ENCODE peak calls at places on chromosome 5, in ten cellular contexts. K, E, B, O, Z, H, F, Y, M and G are unnamed samples. For H3K9me3 and H3K4me1, the result is how much of the 10 kb centered on the place peaks cover.

GRCh38 chr5:133360693-133361479 is 251.5 kb downstream of the FSTL4 start:
- DNase-seq in K (no peak), E (no peak), B (no peak), O (no peak), Z (no peak), H (no peak), F (no peak), Y (no peak), M (no peak), G (no peak)

GRCh38 chr5:174344335-174344734 is 298.8 kb downstream of the NSG2 start:
- DNase-seq in K (no peak), E (no peak), B (no peak), O (no peak), Z (no peak), H (no peak), F (no peak), Y (no peak), M (no peak), G (no peak)

GRCh38 chr5:178995341-178995690 is 196 bp upstream of the GRM6 start:
- DNase-seq in K (no peak), E (no peak), B (no peak), O (no peak), Z (no peak), H (no peak), F (no peak), Y (no peak), M (no peak), G (no peak)

GRCh38 chr5:16588434-16589214 is 28.2 kb downstream of the RETREG1 start:
- DNase-seq in K (no peak), E (no peak), B (no peak), O (no peak), Z (no peak), H (no peak), F (no peak), Y (no peak), M (no peak), G (no peak)

GRCh38 chr5:14879985-14880589 is 8.5 kb upstream of the ANKH start:
- DNase-seq in K (no peak), E (peak), B (no peak), O (no peak), Z (no peak), H (no peak), F (no peak), Y (no peak), M (no peak), G (peak)

GRCh38 chr5:76724871-76725270 is 8.9 kb downstream of the F2R start:
- DNase-seq in K (no peak), E (peak), B (no peak), O (no peak), Z (no peak), H (no peak), F (no peak), Y (no peak), M (no peak), G (no peak)

GRCh38 chr5:154844800-154845199 is 5.6 kb downstream of the FAXDC2 start:
- DNase-seq in K (no peak), E (no peak), B (no peak), O (no peak), Z (no peak), H (no peak), F (no peak), Y (no peak), M (no peak), G (no peak)

GRCh38 chr5:80569086-80569960 is 757 bp downstream of the ANKRD34B start:
- DNase-seq in K (peak), E (no peak), B (no peak), O (no peak), Z (no peak), H (no peak), F (no peak), Y (no peak), M (no peak), G (peak)

GRCh38 chr5:180808461-180809000 is 5.9 kb upstream of the MGAT1 start:
- DNase-seq in K (no peak), E (peak), B (no peak), O (no peak), Z (no peak), H (peak), F (peak), Y (no peak), M (no peak), G (no peak)

GRCh38 chr5:137563646-137564474 is 64.7 kb upstream of the SPOCK1 start:
- DNase-seq in K (no peak), E (peak), B (no peak), O (no peak), Z (no peak), H (no peak), F (no peak), Y (no peak), M (no peak), G (no peak)

GRCh38 chr5:175557778-175558177 is 79.4 kb downstream of the SFXN1 start:
- DNase-seq in K (no peak), E (no peak), B (peak), O (no peak), Z (no peak), H (no peak), F (no peak), Y (no peak), M (no peak), G (no peak)

GRCh38 chr5:157476699-157477408 is 16.8 kb downstream of the NIPAL4 start:
- DNase-seq in K (no peak), E (peak), B (peak), O (peak), Z (no peak), H (no peak), F (no peak), Y (no peak), M (peak), G (peak)

GRCh38 chr5:172778223-172778814 is 7.3 kb upstream of the DUSP1 start:
- DNase-seq in K (no peak), E (peak), B (no peak), O (peak), Z (no peak), H (no peak), F (peak), Y (no peak), M (peak), G (peak)

GRCh38 chr5:2167671-2168070 is 284.9 kb upstream of the IRX4 start:
- DNase-seq in K (peak), E (no peak), B (no peak), O (no peak), Z (no peak), H (no peak), F (no peak), Y (no peak), M (no peak), G (no peak)

GRCh38 chr5:170132642-170133448 is 27.1 kb downstream of the FOXI1 start:
- DNase-seq in K (no peak), E (peak), B (no peak), O (no peak), Z (no peak), H (no peak), F (no peak), Y (no peak), M (peak), G (peak)

GRCh38 chr5:14842117-14842516 is 29.5 kb downstream of the ANKH start:
- DNase-seq in K (no peak), E (no peak), B (peak), O (no peak), Z (no peak), H (no peak), F (no peak), Y (no peak), M (no peak), G (no peak)

GRCh38 chr5:42994285-42995151 is 45.6 kb downstream of the ANXA2R start:
- DNase-seq in K (peak), E (peak), B (peak), O (peak), Z (peak), H (peak), F (peak), Y (peak), M (peak), G (peak)

GRCh38 chr5:172150514-172151425 is 37.3 kb downstream of the STK10 start:
- DNase-seq in K (peak), E (no peak), B (no peak), O (no peak), Z (peak), H (no peak), F (peak), Y (peak), M (no peak), G (no peak)

GRCh38 chr5:64147849-64148441 is 17.7 kb upstream of the RNF180 start:
- DNase-seq in K (peak), E (peak), B (peak), O (peak), Z (peak), H (peak), F (peak), Y (peak), M (peak), G (peak)

GRCh38 chr5:169147542-169147941 is 153.4 kb downstream of the SLIT3 start:
- DNase-seq in K (no peak), E (no peak), B (no peak), O (no peak), Z (no peak), H (no peak), F (no peak), Y (no peak), M (no peak), G (no peak)

GRCh38 chr5:163659568-163659902 is 154.1 kb downstream of the MAT2B start:
- DNase-seq in K (no peak), E (no peak), B (no peak), O (no peak), Z (no peak), H (no peak), F (no peak), Y (no peak), M (no peak), G (no peak)

GRCh38 chr5:157026789-157027424 is 32.0 kb downstream of the HAVCR1 start:
- DNase-seq in K (no peak), E (peak), B (peak), O (peak), Z (no peak), H (no peak), F (peak), Y (no peak), M (peak), G (no peak)

GRCh38 chr5:22295832-22296231 is 557.3 kb downstream of the CDH12 start:
- DNase-seq in K (no peak), E (no peak), B (no peak), O (no peak), Z (no peak), H (no peak), F (no peak), Y (no peak), M (no peak), G (no peak)

GRCh38 chr5:132102944-132103343 is 29.4 kb downstream of the CSF2 start:
- DNase-seq in K (no peak), E (no peak), B (no peak), O (no peak), Z (no peak), H (no peak), F (no peak), Y (no peak), M (no peak), G (no peak)

GRCh38 chr5:37567566-37567965 is 188.4 kb downstream of the WDR70 start:
- DNase-seq in K (no peak), E (no peak), B (no peak), O (no peak), Z (no peak), H (no peak), F (no peak), Y (no peak), M (no peak), G (no peak)

GRCh38 chr5:82551840-82552385 is 273.8 kb upstream of the RPS23 start:
- DNase-seq in K (no peak), E (no peak), B (no peak), O (no peak), Z (no peak), H (no peak), F (no peak), Y (no peak), M (no peak), G (no peak)

GRCh38 chr5:43041669-43042175 is 1.6 kb upstream of the ANXA2R start:
- DNase-seq in K (no peak), E (peak), B (peak), O (no peak), Z (peak), H (no peak), F (peak), Y (no peak), M (peak), G (peak)

GRCh38 chr5:111278824-111279504 is 54.8 kb downstream of the CAMK4 start:
- DNase-seq in K (peak), E (peak), B (peak), O (peak), Z (peak), H (no peak), F (peak), Y (peak), M (peak), G (peak)

GRCh38 chr5:56369333-56369947 is 136.3 kb upstream of the ANKRD55 start:
- DNase-seq in K (no peak), E (no peak), B (no peak), O (no peak), Z (no peak), H (no peak), F (no peak), Y (no peak), M (no peak), G (peak)
- H3K9me3 ChIP-seq in K (under half), E (under half), B (under half), O (under half), Z (under half), H (under half), F (under half), Y (under half), M (under half), G (under half)

GRCh38 chr5:139743001-139743771 is 52.4 kb upstream of the PSD2 start:
- DNase-seq in K (no peak), E (no peak), B (no peak), O (no peak), Z (no peak), H (no peak), F (no peak), Y (no peak), M (no peak), G (no peak)
- H3K4me3 ChIP-seq in K (no peak), E (no peak), B (no peak), O (no peak), Z (no peak), H (no peak), F (no peak), Y (no peak), M (no peak), G (no peak)

GRCh38 chr5:150527038-150527437 is 19.1 kb downstream of the NDST1 start:
- DNase-seq in K (no peak), E (peak), B (no peak), O (no peak), Z (no peak), H (no peak), F (no peak), Y (no peak), M (no peak), G (no peak)

GRCh38 chr5:150523472-150524350 is 15.8 kb downstream of the NDST1 start:
- DNase-seq in K (no peak), E (peak), B (peak), O (peak), Z (no peak), H (no peak), F (peak), Y (no peak), M (peak), G (peak)

GRCh38 chr5:150525163-150525562 is 17.2 kb downstream of the NDST1 start:
- DNase-seq in K (no peak), E (no peak), B (no peak), O (no peak), Z (no peak), H (no peak), F (no peak), Y (no peak), M (no peak), G (no peak)

GRCh38 chr5:150527808-150528207 is 19.9 kb downstream of the NDST1 start:
- DNase-seq in K (no peak), E (no peak), B (no peak), O (no peak), Z (no peak), H (no peak), F (no peak), Y (no peak), M (no peak), G (no peak)

DNA sequence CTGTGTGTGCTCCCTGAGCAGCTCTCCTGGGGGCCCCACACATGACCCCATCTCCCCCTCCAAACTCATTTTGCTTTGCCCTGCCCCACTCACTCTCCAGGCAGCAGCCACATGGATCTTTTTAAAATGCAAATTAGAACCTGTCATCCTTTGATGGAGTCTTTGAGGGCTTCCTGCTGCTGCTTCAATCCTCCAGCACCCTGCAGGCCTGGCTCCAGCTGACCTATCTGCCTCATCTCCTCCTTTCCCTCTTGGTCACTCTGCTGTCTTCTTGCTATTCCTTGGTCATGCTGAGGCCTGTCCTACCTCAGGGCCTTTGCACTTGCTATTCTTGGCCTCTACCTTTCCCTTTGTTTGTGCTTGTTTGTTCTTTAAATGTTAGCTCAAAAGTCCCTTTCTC is 17.9 kb downstream of the NDST1 start:
- DNase-seq in K (no peak), E (no peak), B (no peak), O (no peak), Z (no peak), H (no peak), F (no peak), Y (no peak), M (no peak), G (no peak)
- H3K4me1 ChIP-seq in K (half or more), E (under half), B (under half), O (under half), Z (half or more), H (under half), F (under half), Y (half or more), M (under half), G (under half)

GRCh38 chr5:1065143-1065750 is 46.6 kb downstream of the SLC12A7 start:
- DNase-seq in K (no peak), E (no peak), B (no peak), O (no peak), Z (no peak), H (no peak), F (no peak), Y (peak), M (no peak), G (no peak)
- H3K9me3 ChIP-seq in K (under half), E (under half), B (under half), O (under half), Z (under half), H (under half), F (under half), Y (under half), M (under half), G (under half)

GRCh38 chr5:78908173-78908901 is 76.8 kb downstream of the ARSB start:
- DNase-seq in K (no peak), E (no peak), B (no peak), O (no peak), Z (peak), H (no peak), F (peak), Y (peak), M (peak), G (peak)
- H3K4me3 ChIP-seq in K (peak), E (no peak), B (no peak), O (no peak), Z (peak), H (no peak), F (no peak), Y (peak), M (no peak), G (peak)

GRCh38 chr5:141843156-141843927 is 34.9 kb downstream of the PCDH1 start:
- DNase-seq in K (no peak), E (peak), B (no peak), O (no peak), Z (no peak), H (no peak), F (no peak), Y (no peak), M (no peak), G (no peak)

GRCh38 chr5:141841376-141841775 is 36.8 kb downstream of the PCDH1 start:
- DNase-seq in K (no peak), E (no peak), B (no peak), O (no peak), Z (peak), H (no peak), F (peak), Y (no peak), M (peak), G (no peak)

GRCh38 chr5:141840826-141841360 is 37.3 kb downstream of the PCDH1 start:
- DNase-seq in K (no peak), E (no peak), B (no peak), O (no peak), Z (no peak), H (no peak), F (no peak), Y (no peak), M (no peak), G (no peak)

GRCh38 chr5:141840295-141840812 is 37.9 kb downstream of the PCDH1 start:
- DNase-seq in K (peak), E (no peak), B (no peak), O (no peak), Z (no peak), H (no peak), F (peak), Y (no peak), M (peak), G (no peak)

GRCh38 chr5:141841781-141842180 is 36.4 kb downstream of the PCDH1 start:
- DNase-seq in K (no peak), E (no peak), B (no peak), O (no peak), Z (peak), H (no peak), F (peak), Y (no peak), M (peak), G (no peak)
- H3K4me1 ChIP-seq in K (under half), E (under half), B (under half), O (under half), Z (half or more), H (under half), F (under half), Y (half or more), M (under half), G (under half)